ENCODE peak calls at places on chromosome 16, in six cellular contexts. P is MM.1S, T is mesothelial cell of epicardium, Q is IMR-90, G is HFFc6, J is tibial artery. O is an unnamed sample.

GRCh38 chr16:19936431-19936830 is 51.8 kb upstream of the GPRC5B start:
- DNase-seq in P (no peak), T (no peak), Q (no peak), G (no peak), J (no peak), O (no peak)

GRCh38 chr16:31538199-31538598 is 10.5 kb downstream of the AHSP start:
- DNase-seq in P (no peak), T (no peak), Q (no peak), G (no peak), J (no peak), O (no peak)

GRCh38 chr16:15907863-15908478 is 19.6 kb upstream of the CEP20 start:
- DNase-seq in P (peak; percentile 67), T (no peak), Q (peak; percentile 11), G (no peak), J (no peak), O (no peak)

GRCh38 chr16:21708533-21709115 is 44.9 kb downstream of the OTOA start:
- DNase-seq in P (peak; percentile 75), T (peak; percentile 79), Q (peak; percentile 57), G (peak; percentile 45), J (peak; percentile 71), O (peak; percentile 74)

GRCh38 chr16:14486520-14487303 is 143.3 kb downstream of the PARN start:
- DNase-seq in P (no peak), T (peak; percentile 77), Q (peak; percentile 94), G (peak; percentile 95), J (peak; percentile 90), O (peak; percentile 77)

GRCh38 chr16:21952040-21952792 is 945 bp upstream of the UQCRC2 start:
- DNase-seq in P (peak; percentile 80), T (peak; percentile 66), Q (peak; percentile 61), G (peak; percentile 52), J (peak; percentile 73), O (peak; percentile 71)

GRCh38 chr16:30185141-30185682 is 1.8 kb downstream of the CORO1A start:
- DNase-seq in P (peak; percentile 24), T (no peak), Q (no peak), G (no peak), J (no peak), O (no peak)

GRCh38 chr16:67419502-67419901 is 3.2 kb upstream of the ZDHHC1 start:
- DNase-seq in P (no peak), T (no peak), Q (peak; percentile 25), G (no peak), J (no peak), O (no peak)

GRCh38 chr16:83954577-83955016 is 1.6 kb downstream of the OSGIN1 start:
- DNase-seq in P (no peak), T (no peak), Q (peak; percentile 38), G (peak; percentile 48), J (peak; percentile 89), O (no peak)

GRCh38 chr16:57172891-57173290 is 12.9 kb downstream of the PSME3IP1 start:
- DNase-seq in P (no peak), T (no peak), Q (no peak), G (no peak), J (no peak), O (no peak)
- TF ChIP-seq CTCF in P (no peak), T (no peak), Q (no peak), G (no peak), J (no peak), O (no peak)

GRCh38 chr16:88824256-88825077 is 12.7 kb upstream of the APRT start:
- DNase-seq in P (no peak), T (no peak), Q (no peak), G (no peak), J (no peak), O (no peak)
- TF ChIP-seq CTCF in P (no peak), T (no peak), Q (no peak), G (no peak), J (no peak), O (no peak)

DNA sequence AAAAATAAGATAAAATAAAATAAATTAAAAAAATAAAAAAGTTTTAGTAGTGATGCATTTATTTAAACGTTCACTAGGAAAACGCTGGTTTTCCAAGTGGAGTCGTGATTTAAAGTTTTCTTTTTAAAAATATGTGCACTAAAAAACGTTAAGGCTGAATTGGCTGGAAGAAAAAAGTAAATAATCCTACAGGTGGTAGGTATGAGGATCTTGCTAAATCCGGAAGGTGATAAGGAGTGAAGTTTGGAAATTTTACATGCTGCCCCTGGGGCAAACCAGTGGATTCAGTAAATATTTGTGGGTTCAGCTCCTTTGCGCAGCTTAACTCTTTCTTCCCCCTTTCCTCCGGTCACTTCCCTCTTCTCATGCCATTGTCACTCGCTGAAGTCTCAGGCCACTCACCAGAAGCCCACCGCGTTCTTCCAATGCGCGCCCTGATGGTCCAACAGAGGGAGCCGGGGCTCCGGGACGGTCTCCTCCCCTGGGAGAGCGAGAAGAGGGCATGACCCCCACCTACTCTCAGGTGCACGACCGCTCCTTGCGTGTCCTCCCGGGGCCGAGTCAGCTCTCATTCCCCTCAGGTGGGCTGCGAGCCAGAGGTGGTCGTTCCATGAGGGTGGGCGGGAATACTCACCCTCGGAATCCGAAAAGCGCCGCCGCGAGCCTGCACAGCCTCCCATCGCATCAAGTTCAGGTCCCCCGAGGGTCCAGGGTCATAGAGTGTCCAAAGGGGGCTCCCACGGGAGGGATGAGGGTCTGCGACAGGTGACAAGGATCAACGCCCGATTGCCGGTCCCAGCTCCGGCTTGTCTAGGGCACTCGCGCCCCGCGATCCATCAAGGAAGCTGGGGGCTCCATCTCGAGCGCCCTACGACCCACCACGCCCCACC is 549 bp downstream of the CLN3 start:
- DNase-seq in P (peak; percentile 20), T (peak; percentile 54), Q (no peak), G (peak; percentile 4), J (peak; percentile 75), O (no peak)
- TF ChIP-seq CTCF in P (peak; percentile 28), T (no peak), Q (peak; percentile 30), G (peak; percentile 51), J (peak; percentile 27), O (no peak)

GRCh38 chr16:4350787-4351659 is at the start of gene PAM16:
- DNase-seq in P (peak; percentile 95), T (peak; percentile 96), Q (peak; percentile 91), G (peak; percentile 88), J (peak; percentile 98), O (peak; percentile 98)
- TF ChIP-seq CTCF in P (no peak), T (no peak), Q (no peak), G (peak; percentile 53), J (no peak), O (peak; percentile 37)

GRCh38 chr16:85979605-85980004 is 80.6 kb downstream of the IRF8 start:
- DNase-seq in P (no peak), T (no peak), Q (no peak), G (no peak), J (no peak), O (no peak)
- TF ChIP-seq CTCF in P (no peak), T (no peak), Q (no peak), G (peak; percentile 27), J (no peak), O (no peak)

GRCh38 chr16:11145821-11146211 is 110.2 kb downstream of the SOCS1 start:
- DNase-seq in P (no peak), T (no peak), Q (no peak), G (no peak), J (no peak), O (no peak)

GRCh38 chr16:11143741-11144035 is 112.3 kb downstream of the SOCS1 start:
- DNase-seq in P (no peak), T (no peak), Q (no peak), G (no peak), J (peak; percentile 17), O (no peak)

GRCh38 chr16:11145173-11145820 is 110.7 kb downstream of the SOCS1 start:
- DNase-seq in P (no peak), T (no peak), Q (peak; percentile 54), G (no peak), J (no peak), O (no peak)

GRCh38 chr16:11142951-11143740 is 112.9 kb downstream of the SOCS1 start:
- DNase-seq in P (no peak), T (no peak), Q (no peak), G (no peak), J (peak; percentile 54), O (no peak)

DNA sequence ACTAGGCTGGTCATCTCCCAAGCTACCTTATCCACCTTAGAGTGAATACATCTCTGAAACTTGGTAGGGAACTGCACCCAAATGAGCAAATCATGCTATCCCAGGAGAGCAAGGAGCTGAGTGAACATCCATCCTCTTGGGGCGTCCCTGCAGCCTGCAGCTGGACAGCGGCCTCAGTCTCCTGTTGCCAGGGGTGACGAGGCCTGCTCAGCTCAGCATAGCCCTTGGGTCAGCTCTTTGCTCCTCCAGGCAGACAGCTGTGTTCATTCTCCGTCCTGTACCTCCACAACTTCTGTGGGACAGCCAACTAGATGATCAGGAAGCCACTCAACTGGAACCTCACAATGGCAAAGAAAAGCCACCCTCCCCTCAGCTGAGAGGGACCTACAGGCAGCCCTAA is 111.9 kb downstream of the SOCS1 start:
- DNase-seq in P (no peak), T (no peak), Q (no peak), G (no peak), J (peak; percentile 35), O (no peak)
- TF ChIP-seq CTCF in P (no peak), T (no peak), Q (no peak), G (no peak), J (no peak), O (no peak)

GRCh38 chr16:66167564-66168291 is 198.8 kb upstream of the CDH5 start:
- DNase-seq in P (no peak), T (peak; percentile 38), Q (peak; percentile 46), G (no peak), J (no peak), O (no peak)
- TF ChIP-seq CTCF in P (no peak), T (no peak), Q (peak; percentile 53), G (peak; percentile 52), J (no peak), O (peak; percentile 20)

GRCh38 chr16:85204242-85205010 is 92.2 kb upstream of the CIBAR2 start:
- DNase-seq in P (no peak), T (no peak), Q (peak; percentile 93), G (peak; percentile 88), J (no peak), O (no peak)
- TF ChIP-seq CTCF in P (no peak), T (no peak), Q (no peak), G (peak; percentile 43), J (no peak), O (no peak)

GRCh38 chr16:88821168-88821850 is 9.6 kb upstream of the APRT start:
- DNase-seq in P (no peak), T (no peak), Q (no peak), G (no peak), J (no peak), O (no peak)
- TF ChIP-seq CTCF in P (peak; percentile 32), T (no peak), Q (no peak), G (no peak), J (no peak), O (no peak)